ENCODE peak calls at places on chromosome 3, in five cellular contexts. K, U, M, R and A are unnamed samples.

GRCh38 chr3:171950373-171950772 is 89.0 kb upstream of the FNDC3B start:
- DNase-seq in U (no peak), M (no peak), R (no peak), K (peak), A (no peak)

GRCh38 chr3:65439641-65440040 is 599.1 kb downstream of the MAGI1 start:
- DNase-seq in K (peak), U (no peak), M (peak), R (peak), A (peak)

GRCh38 chr3:187360087-187360486 is 8.1 kb upstream of the RTP4 start:
- DNase-seq in K (no peak), M (no peak), R (no peak), U (no peak), A (no peak)

GRCh38 chr3:41075958-41076357 is 123.3 kb upstream of the CTNNB1 start:
- DNase-seq in R (no peak), U (no peak), M (no peak), K (peak), A (peak)

GRCh38 chr3:177484926-177485325 is 287.6 kb upstream of the TBL1XR1 start:
- DNase-seq in K (no peak), R (no peak), U (no peak), M (no peak), A (no peak)

GRCh38 chr3:138547342-138547975 is 46.6 kb downstream of the CEP70 start:
- DNase-seq in M (no peak), U (no peak), R (no peak), K (no peak), A (no peak)

GRCh38 chr3:134796313-134797079 is 1.4 kb downstream of the EPHB1 start:
- DNase-seq in K (peak), M (no peak), R (peak), U (no peak), A (no peak)

GRCh38 chr3:107899996-107900651 is 190.7 kb downstream of the CD47 start:
- DNase-seq in R (no peak), M (no peak), K (no peak), U (no peak), A (no peak)

GRCh38 chr3:105385868-105386508 is 19.3 kb downstream of the ALCAM start:
- DNase-seq in U (no peak), M (no peak), K (no peak), R (no peak), A (no peak)